ENCODE peak calls at places on chromosomes 5 and 9, in five cellular contexts. One of them, this sample, is unnamed.

GRCh38 chr5:126675338-126675737 is 74.6 kb downstream of the PHAX start:
- DNase-seq in PC-3: no peak
- DNase-seq in fibroblast of pulmonary artery: no peak
- DNase-seq in Daoy: no peak
- DNase-seq in lower leg skin: no peak
- DNase-seq in this sample: no peak

GRCh38 chr5:56638768-56639238 is 176.5 kb upstream of the MAP3K1 start:
- DNase-seq in PC-3: no peak
- DNase-seq in fibroblast of pulmonary artery: no peak
- DNase-seq in Daoy: no peak
- DNase-seq in lower leg skin: peak; percentile 27
- DNase-seq in this sample: no peak

GRCh38 chr9:88818495-88819201 is 172.6 kb upstream of the S1PR3 start:
- DNase-seq in PC-3: peak; percentile 37
- DNase-seq in fibroblast of pulmonary artery: peak; percentile 64
- DNase-seq in Daoy: peak; percentile 91
- DNase-seq in lower leg skin: no peak
- DNase-seq in this sample: peak; percentile 61

GRCh38 chr5:168163966-168164365 is 127.5 kb upstream of the WWC1 start:
- DNase-seq in PC-3: no peak
- DNase-seq in fibroblast of pulmonary artery: no peak
- DNase-seq in Daoy: no peak
- DNase-seq in lower leg skin: no peak
- DNase-seq in this sample: no peak

GRCh38 chr5:111668713-111669112 is 88.3 kb downstream of the NREP start:
- DNase-seq in PC-3: peak; percentile 65
- DNase-seq in fibroblast of pulmonary artery: no peak
- DNase-seq in Daoy: peak; percentile 20
- DNase-seq in lower leg skin: no peak
- DNase-seq in this sample: peak; percentile 51

GRCh38 chr9:6584881-6585597 is 60.5 kb downstream of the GLDC start:
- DNase-seq in PC-3: peak; percentile 63
- DNase-seq in fibroblast of pulmonary artery: peak; percentile 68
- DNase-seq in Daoy: no peak
- DNase-seq in lower leg skin: no peak
- DNase-seq in this sample: no peak

GRCh38 chr5:16456103-16456832 is 9.3 kb downstream of the ZNF622 start:
- DNase-seq in PC-3: peak; percentile 96
- DNase-seq in fibroblast of pulmonary artery: peak; percentile 90
- DNase-seq in Daoy: peak; percentile 62
- DNase-seq in lower leg skin: peak; percentile 33
- DNase-seq in this sample: peak; percentile 82

GRCh38 chr9:77714077-77714549 is 66.0 kb upstream of the GNA14 start:
- DNase-seq in PC-3: no peak
- DNase-seq in fibroblast of pulmonary artery: no peak
- DNase-seq in Daoy: no peak
- DNase-seq in lower leg skin: no peak
- DNase-seq in this sample: no peak

GRCh38 chr5:1548702-1549523 is 25.2 kb upstream of the LPCAT1 start:
- DNase-seq in PC-3: no peak
- DNase-seq in fibroblast of pulmonary artery: no peak
- DNase-seq in Daoy: no peak
- DNase-seq in lower leg skin: peak; percentile 10
- DNase-seq in this sample: no peak

GRCh38 chr5:172410839-172411238 is 43.5 kb downstream of the SH3PXD2B start:
- DNase-seq in PC-3: no peak
- DNase-seq in fibroblast of pulmonary artery: peak; percentile 55
- DNase-seq in Daoy: no peak
- DNase-seq in lower leg skin: no peak
- DNase-seq in this sample: no peak

GRCh38 chr5:7274180-7274579 is 121.8 kb upstream of the ADCY2 start:
- DNase-seq in PC-3: no peak
- DNase-seq in fibroblast of pulmonary artery: no peak
- DNase-seq in Daoy: no peak
- DNase-seq in lower leg skin: no peak
- DNase-seq in this sample: no peak

GRCh38 chr9:892123-892522 is 50.6 kb downstream of the DMRT1 start:
- DNase-seq in PC-3: peak; percentile 11
- DNase-seq in fibroblast of pulmonary artery: no peak
- DNase-seq in Daoy: no peak
- DNase-seq in lower leg skin: no peak
- DNase-seq in this sample: no peak

GRCh38 chr9:87594218-87594617 is 96.6 kb downstream of the DAPK1 start:
- DNase-seq in PC-3: no peak
- DNase-seq in fibroblast of pulmonary artery: peak; percentile 41
- DNase-seq in Daoy: peak; percentile 68
- DNase-seq in lower leg skin: no peak
- DNase-seq in this sample: peak; percentile 45

GRCh38 chr5:14171621-14172020 is 28.5 kb downstream of the TRIO start:
- DNase-seq in PC-3: no peak
- DNase-seq in fibroblast of pulmonary artery: peak; percentile 79
- DNase-seq in Daoy: no peak
- DNase-seq in lower leg skin: no peak
- DNase-seq in this sample: peak; percentile 68

GRCh38 chr9:28234899-28235277 is 661.6 kb upstream of the C9orf72 start:
- DNase-seq in PC-3: peak; percentile 81
- DNase-seq in fibroblast of pulmonary artery: peak; percentile 32
- DNase-seq in Daoy: no peak
- DNase-seq in lower leg skin: no peak
- DNase-seq in this sample: peak; percentile 86

GRCh38 chr9:107481035-107481434 is 8.5 kb downstream of the KLF4 start:
- DNase-seq in PC-3: peak; percentile 38
- DNase-seq in fibroblast of pulmonary artery: no peak
- DNase-seq in Daoy: no peak
- DNase-seq in lower leg skin: no peak
- DNase-seq in this sample: no peak

GRCh38 chr5:104265531-104266130 is 703.0 kb upstream of the NUDT12 start:
- DNase-seq in PC-3: no peak
- DNase-seq in fibroblast of pulmonary artery: no peak
- DNase-seq in Daoy: no peak
- DNase-seq in lower leg skin: no peak
- DNase-seq in this sample: no peak

GRCh38 chr9:37486616-37487544 is 1.1 kb downstream of the POLR1E start:
- DNase-seq in PC-3: peak; percentile 62
- DNase-seq in fibroblast of pulmonary artery: peak; percentile 95
- DNase-seq in Daoy: peak; percentile 79
- DNase-seq in lower leg skin: no peak
- DNase-seq in this sample: peak; percentile 78

GRCh38 chr9:27496134-27496504 is 28.0 kb upstream of the IFNK start:
- DNase-seq in PC-3: no peak
- DNase-seq in fibroblast of pulmonary artery: no peak
- DNase-seq in Daoy: no peak
- DNase-seq in lower leg skin: no peak
- DNase-seq in this sample: no peak

GRCh38 chr9:4553951-4554381 is 63.7 kb downstream of the SLC1A1 start:
- DNase-seq in PC-3: peak; percentile 7
- DNase-seq in fibroblast of pulmonary artery: peak; percentile 47
- DNase-seq in Daoy: peak; percentile 76
- DNase-seq in lower leg skin: no peak
- DNase-seq in this sample: peak; percentile 23

GRCh38 chr5:75052461-75053285 is at the start of gene GCNT4:
- DNase-seq in PC-3: peak; percentile 24
- DNase-seq in fibroblast of pulmonary artery: peak; percentile 51
- DNase-seq in Daoy: peak; percentile 72
- DNase-seq in lower leg skin: no peak
- DNase-seq in this sample: no peak

GRCh38 chr5:161023591-161023990 is 171.6 kb upstream of the ATP10B start:
- DNase-seq in PC-3: no peak
- DNase-seq in fibroblast of pulmonary artery: no peak
- DNase-seq in Daoy: no peak
- DNase-seq in lower leg skin: no peak
- DNase-seq in this sample: no peak

GRCh38 chr5:131987251-131987650 is 24.2 kb downstream of the ACSL6 start:
- DNase-seq in PC-3: no peak
- DNase-seq in fibroblast of pulmonary artery: no peak
- DNase-seq in Daoy: no peak
- DNase-seq in lower leg skin: no peak
- DNase-seq in this sample: no peak

GRCh38 chr5:139752506-139753350 is 42.9 kb upstream of the PSD2 start:
- DNase-seq in PC-3: peak; percentile 35
- DNase-seq in fibroblast of pulmonary artery: no peak
- DNase-seq in Daoy: peak; percentile 81
- DNase-seq in lower leg skin: no peak
- DNase-seq in this sample: peak; percentile 43

GRCh38 chr5:130514984-130515690 is 610.9 kb downstream of the CHSY3 start:
- DNase-seq in PC-3: peak; percentile 95
- DNase-seq in fibroblast of pulmonary artery: peak; percentile 64
- DNase-seq in Daoy: peak; percentile 4
- DNase-seq in lower leg skin: no peak
- DNase-seq in this sample: no peak

GRCh38 chr9:126635661-126636439 is 22.1 kb downstream of the LMX1B start:
- DNase-seq in PC-3: no peak
- DNase-seq in fibroblast of pulmonary artery: no peak
- DNase-seq in Daoy: no peak
- DNase-seq in lower leg skin: no peak
- DNase-seq in this sample: no peak

GRCh38 chr9:136465500-136466154 is 17.2 kb downstream of the SEC16A start:
- DNase-seq in PC-3: no peak
- DNase-seq in fibroblast of pulmonary artery: no peak
- DNase-seq in Daoy: no peak
- DNase-seq in lower leg skin: no peak
- DNase-seq in this sample: no peak

GRCh38 chr9:122226758-122227575 is 1.8 kb downstream of the LHX6 start:
- DNase-seq in PC-3: no peak
- DNase-seq in fibroblast of pulmonary artery: no peak
- DNase-seq in Daoy: no peak
- DNase-seq in lower leg skin: no peak
- DNase-seq in this sample: no peak

GRCh38 chr5:135553688-135554462 is 18.1 kb upstream of the NEUROG1 start:
- DNase-seq in PC-3: peak; percentile 63
- DNase-seq in fibroblast of pulmonary artery: peak; percentile 14
- DNase-seq in Daoy: peak; percentile 69
- DNase-seq in lower leg skin: no peak
- DNase-seq in this sample: peak; percentile 21

GRCh38 chr9:68838245-68838644 is 133.2 kb downstream of the PIP5K1B start:
- DNase-seq in PC-3: no peak
- DNase-seq in fibroblast of pulmonary artery: no peak
- DNase-seq in Daoy: no peak
- DNase-seq in lower leg skin: no peak
- DNase-seq in this sample: no peak

GRCh38 chr5:151757233-151758140 is 944 bp downstream of the ATOX1 start:
- DNase-seq in PC-3: peak; percentile 59
- DNase-seq in fibroblast of pulmonary artery: no peak
- DNase-seq in Daoy: no peak
- DNase-seq in lower leg skin: peak; percentile 47
- DNase-seq in this sample: peak; percentile 18

GRCh38 chr5:90747175-90747574 is 188.6 kb downstream of the ADGRV1 start:
- DNase-seq in PC-3: peak; percentile 82
- DNase-seq in fibroblast of pulmonary artery: no peak
- DNase-seq in Daoy: peak; percentile 77
- DNase-seq in lower leg skin: no peak
- DNase-seq in this sample: peak; percentile 4

GRCh38 chr9:116555102-116555501 is 132.0 kb upstream of the TRIM32 start:
- DNase-seq in PC-3: no peak
- DNase-seq in fibroblast of pulmonary artery: no peak
- DNase-seq in Daoy: no peak
- DNase-seq in lower leg skin: no peak
- DNase-seq in this sample: no peak

This sample was measured in brain microvascular endothelial cell.